ENCODE peak calls at places on chromosomes 5 and 9, in seven cellular contexts. C is A549; U is NCI-H524; X is neural crest cell; K is effector memory CD8-positive, alpha-beta T cell; G is Right ventricle myocardium superior; F is fibroblast of pulmonary artery. Q is an unnamed sample.

GRCh38 chr5:61329729-61330128 is 2.3 kb upstream of the ZSWIM6 start:
- DNase-seq in G (no peak), K (no peak), U (peak; percentile 12), F (peak; percentile 14), X (no peak), C (peak; percentile 21), Q (no peak)

GRCh38 chr5:102018279-102018678 is 277.8 kb downstream of the SLCO4C1 start:
- DNase-seq in X (no peak), G (no peak), K (no peak), C (no peak), U (no peak), F (no peak), Q (no peak)

GRCh38 chr5:89694026-89694540 is 715.5 kb downstream of the CETN3 start:
- DNase-seq in F (no peak), U (no peak), G (no peak), X (no peak), C (no peak), K (no peak), Q (no peak)

GRCh38 chr9:394347-395052 is 179.8 kb downstream of the DOCK8 start:
- DNase-seq in G (peak; percentile 45), C (no peak), X (no peak), U (no peak), K (no peak), F (no peak), Q (peak; percentile 2)

GRCh38 chr5:76765249-76765648 is 49.3 kb downstream of the F2R start:
- DNase-seq in F (peak; percentile 34), K (no peak), X (no peak), U (no peak), G (no peak), C (no peak), Q (no peak)

GRCh38 chr5:124662261-124662781 is 84.1 kb downstream of the ZNF608 start:
- DNase-seq in G (no peak), C (peak; percentile 27), U (peak; percentile 43), F (no peak), X (no peak), K (no peak), Q (peak; percentile 71)

GRCh38 chr9:110975278-110975677 is 63.0 kb downstream of the LPAR1 start:
- DNase-seq in G (no peak), C (no peak), X (no peak), K (no peak), U (no peak), F (peak; percentile 44), Q (no peak)

GRCh38 chr5:102715405-102715804 is 39.7 kb upstream of the PAM start:
- DNase-seq in K (no peak), C (no peak), U (no peak), F (peak; percentile 86), X (no peak), G (no peak), Q (no peak)

GRCh38 chr5:170519500-170519899 is 15.7 kb downstream of the KCNIP1 start:
- DNase-seq in G (no peak), U (no peak), F (no peak), C (no peak), K (no peak), X (no peak), Q (no peak)

GRCh38 chr5:144307726-144308125 is 137.1 kb downstream of the KCTD16 start:
- DNase-seq in X (no peak), F (no peak), C (no peak), K (no peak), U (peak; percentile 96), G (no peak), Q (peak; percentile 70)

GRCh38 chr5:174223355-174223754 is 177.8 kb downstream of the NSG2 start:
- DNase-seq in G (no peak), F (no peak), C (no peak), U (no peak), X (no peak), K (no peak), Q (no peak)